ENCODE peak calls at places on chromosomes 7 and 10, in six cellular contexts. O is Peyer's patch, M is transverse colon, H is HCT116, N is upper lobe of left lung, Y is GM12878. A is an unnamed sample.

GRCh38 chr10:21145751-21146445 is 248.8 kb upstream of the NEBL start:
- DNase-seq in O (no peak), M (no peak), H (no peak), N (no peak), Y (no peak), A (no peak)

GRCh38 chr7:4830176-4830575 is 31.7 kb downstream of the PAPOLB start:
- DNase-seq in O (peak), M (peak), H (peak), N (peak), Y (peak), A (peak)

GRCh38 chr7:129831424-129832058 is 121.2 kb downstream of the UBE2H start:
- DNase-seq in O (no peak), M (no peak), H (peak), N (no peak), Y (no peak), A (peak)

GRCh38 chr7:87735360-87735759 is 107.2 kb downstream of the RUNDC3B start:
- DNase-seq in O (no peak), M (no peak), H (no peak), N (no peak), Y (no peak), A (no peak)

GRCh38 chr7:16098585-16099179 is 322.7 kb downstream of the CRPPA start:
- DNase-seq in O (no peak), M (no peak), H (peak), N (no peak), Y (no peak), A (no peak)

GRCh38 chr7:127876393-127876792 is 154.8 kb downstream of the LRRC4 start:
- DNase-seq in O (no peak), M (no peak), H (no peak), N (no peak), Y (no peak), A (no peak)

GRCh38 chr10:115129752-115130151 is 36.6 kb downstream of the ATRNL1 start:
- DNase-seq in O (no peak), M (no peak), H (peak), N (no peak), Y (no peak), A (no peak)

GRCh38 chr10:7634142-7634894 is 32.4 kb downstream of the ITIH5 start:
- DNase-seq in O (no peak), M (no peak), H (no peak), N (no peak), Y (no peak), A (peak)

GRCh38 chr10:102616071-102616770 is 28.1 kb upstream of the TRIM8 start:
- DNase-seq in O (peak), M (peak), H (no peak), N (no peak), Y (no peak), A (peak)

GRCh38 chr10:628386-629045 is 61.0 kb downstream of the DIP2C start:
- DNase-seq in O (no peak), M (no peak), H (no peak), N (no peak), Y (no peak), A (no peak)

GRCh38 chr7:151008511-151009323 is 15.6 kb downstream of the ATG9B start:
- DNase-seq in O (peak), M (peak), H (peak), N (peak), Y (peak), A (peak)

GRCh38 chr10:129673292-129673691 is 206.3 kb downstream of the MGMT start:
- DNase-seq in O (no peak), M (no peak), H (no peak), N (no peak), Y (no peak), A (no peak)

GRCh38 chr7:45660201-45660900 is 86.2 kb downstream of the ADCY1 start:
- DNase-seq in O (peak), M (no peak), H (no peak), N (no peak), Y (no peak), A (no peak)

DNA sequence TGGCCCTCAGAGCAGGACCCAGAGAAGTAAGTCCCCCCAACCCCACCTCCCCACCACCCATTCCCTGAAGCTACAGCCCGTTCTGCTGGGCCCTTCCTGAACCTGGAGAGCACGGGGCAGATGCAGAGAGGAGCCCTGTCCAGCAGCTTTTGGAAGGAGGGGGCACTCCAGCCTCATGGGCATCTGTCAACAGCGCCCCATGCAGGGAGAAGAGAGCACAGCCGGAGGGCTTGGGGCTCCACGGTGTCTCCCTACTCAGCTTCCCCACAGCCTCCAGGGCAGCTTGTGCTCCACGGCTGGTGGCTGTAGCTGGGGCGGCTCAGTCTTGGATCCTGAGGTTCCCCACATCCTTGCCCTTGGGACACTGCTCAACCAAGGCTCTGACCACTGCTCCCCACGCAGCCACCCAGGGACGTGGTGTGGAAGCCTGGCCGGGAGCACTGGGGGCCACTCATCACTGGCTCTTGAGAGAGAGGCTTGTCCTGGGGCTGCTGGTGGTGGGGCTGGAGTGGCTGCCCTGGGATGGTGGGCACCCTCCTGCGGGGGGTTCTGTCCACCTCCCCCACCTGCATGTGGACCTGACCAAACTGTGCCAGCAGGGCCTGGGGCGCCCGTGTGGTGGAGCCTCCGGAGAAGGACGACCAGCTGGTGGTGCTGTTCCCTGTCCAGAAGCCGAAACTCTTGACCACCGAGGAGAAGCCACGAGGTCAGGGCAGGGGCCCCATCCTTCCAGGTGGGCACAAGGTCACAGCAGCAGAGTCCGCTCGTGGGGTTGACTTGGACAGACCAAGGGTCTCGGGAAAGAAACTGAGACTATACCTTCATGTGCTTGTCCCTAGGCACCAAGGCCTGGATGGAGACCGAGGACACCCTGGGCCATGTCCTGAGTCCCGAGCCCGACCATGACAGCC is 4.5 kb downstream of the PRAP1 start:
- DNase-seq in O (no peak), M (no peak), H (no peak), N (no peak), Y (no peak), A (no peak)
- TF ChIP-seq CTCF in O (no peak), M (no peak), H (no peak), N (no peak), Y (peak), A (no peak)

GRCh38 chr7:7408001-7408770 is 127.5 kb downstream of the COL28A1 start:
- DNase-seq in O (peak), M (peak), H (no peak), N (peak), Y (no peak), A (peak)
- H3K4me3 ChIP-seq in O (peak), M (no peak), H (no peak), N (no peak), Y (no peak), A (no peak)

GRCh38 chr7:74512762-74513161 is 59.1 kb downstream of the GTF2IRD1 start:
- DNase-seq in O (no peak), M (no peak), H (no peak), N (no peak), Y (no peak), A (no peak)

GRCh38 chr7:74511360-74511759 is 57.7 kb downstream of the GTF2IRD1 start:
- DNase-seq in O (no peak), M (no peak), H (no peak), N (no peak), Y (no peak), A (no peak)

GRCh38 chr7:74515276-74515675 is 61.6 kb downstream of the GTF2IRD1 start:
- DNase-seq in O (no peak), M (no peak), H (no peak), N (no peak), Y (no peak), A (no peak)

GRCh38 chr7:74516214-74516613 is 62.5 kb downstream of the GTF2IRD1 start:
- DNase-seq in O (no peak), M (no peak), H (no peak), N (no peak), Y (no peak), A (no peak)

DNA sequence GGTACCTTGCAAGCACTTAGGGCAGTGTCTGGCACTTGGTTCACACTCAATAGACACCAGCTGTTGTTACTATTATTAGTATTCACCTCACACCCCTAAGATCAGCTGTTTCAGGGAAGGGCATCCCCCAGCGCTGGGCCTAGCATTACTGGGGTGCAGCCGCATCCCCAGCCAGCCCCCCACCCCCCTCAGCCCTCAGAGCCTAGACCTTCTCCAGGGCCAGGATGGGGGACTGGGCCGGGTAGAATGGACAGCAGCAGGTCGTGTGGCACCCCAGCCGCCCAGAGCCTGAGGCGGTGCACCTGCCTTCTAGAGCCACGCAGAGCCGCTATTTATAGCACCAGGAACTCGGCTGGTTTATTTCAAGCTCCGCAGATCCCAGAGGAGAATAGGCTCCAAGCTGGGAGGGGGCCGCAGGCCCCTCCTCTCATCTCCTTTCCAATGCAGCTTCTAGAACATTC is 60.5 kb downstream of the GTF2IRD1 start:
- DNase-seq in O (no peak), M (no peak), H (no peak), N (no peak), Y (no peak), A (no peak)
- TF ChIP-seq POLR2A in O (no peak), M (no peak), H (no peak), N (no peak), Y (no peak), A (no peak)

DNA sequence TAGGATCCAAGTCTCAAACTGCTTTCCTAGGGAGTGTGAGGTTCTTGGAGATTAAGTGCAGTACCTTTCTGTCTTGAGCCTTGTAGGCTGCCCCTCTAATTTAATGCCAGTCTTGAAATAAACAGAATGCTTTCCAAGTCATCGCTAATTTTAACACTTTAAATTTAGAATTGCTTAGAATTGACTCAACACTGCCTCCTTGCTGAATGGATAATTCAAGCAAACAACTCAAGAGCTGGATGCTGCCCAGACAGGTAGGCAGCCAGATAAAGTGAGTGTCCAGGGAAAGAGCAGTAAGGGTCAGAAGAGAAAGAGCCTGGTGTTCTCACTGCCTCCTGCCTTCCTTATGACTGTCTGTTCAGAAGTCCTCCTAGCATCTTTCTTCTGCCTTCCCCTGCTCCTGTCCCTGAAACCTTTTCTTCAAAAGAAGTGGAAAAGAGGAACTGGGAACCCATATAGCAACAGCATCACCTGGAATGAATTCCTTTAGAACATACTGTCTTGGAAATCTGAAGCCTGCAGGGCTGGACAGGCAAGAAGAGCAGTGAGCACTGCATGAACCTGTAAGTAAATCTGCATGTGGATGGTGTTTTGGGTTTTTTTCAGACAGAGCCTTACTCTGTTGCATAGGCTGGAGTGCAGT is 3.1 kb upstream of the GOT1 start:
- DNase-seq in O (no peak), M (no peak), H (peak), N (no peak), Y (no peak), A (no peak)
- TF ChIP-seq CTCF in O (no peak), M (no peak), H (peak), N (no peak), Y (peak), A (peak)

DNA sequence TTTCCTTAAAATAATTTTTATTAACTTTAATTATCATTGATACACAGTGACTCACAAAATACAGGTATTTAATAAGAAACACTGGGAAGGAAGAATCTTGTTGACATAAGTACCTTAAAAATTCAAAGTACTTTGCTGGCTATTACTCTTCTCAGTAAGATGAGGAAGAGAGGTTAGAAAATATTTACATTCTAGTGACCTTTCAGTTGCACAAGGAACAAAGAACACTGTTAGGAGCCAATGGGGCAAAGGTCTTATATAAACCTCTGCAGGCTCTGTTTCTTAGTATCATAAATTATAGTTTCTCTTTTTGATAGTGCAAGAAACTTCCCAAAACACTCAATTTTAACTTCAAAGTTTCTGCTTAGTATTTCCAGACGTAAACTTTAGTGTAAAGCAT is 4.8 kb upstream of the TAX1BP1 start:
- DNase-seq in O (no peak), M (no peak), H (no peak), N (no peak), Y (no peak), A (no peak)
- H3K4me3 ChIP-seq in O (no peak), M (no peak), H (no peak), N (no peak), Y (no peak), A (no peak)

DNA sequence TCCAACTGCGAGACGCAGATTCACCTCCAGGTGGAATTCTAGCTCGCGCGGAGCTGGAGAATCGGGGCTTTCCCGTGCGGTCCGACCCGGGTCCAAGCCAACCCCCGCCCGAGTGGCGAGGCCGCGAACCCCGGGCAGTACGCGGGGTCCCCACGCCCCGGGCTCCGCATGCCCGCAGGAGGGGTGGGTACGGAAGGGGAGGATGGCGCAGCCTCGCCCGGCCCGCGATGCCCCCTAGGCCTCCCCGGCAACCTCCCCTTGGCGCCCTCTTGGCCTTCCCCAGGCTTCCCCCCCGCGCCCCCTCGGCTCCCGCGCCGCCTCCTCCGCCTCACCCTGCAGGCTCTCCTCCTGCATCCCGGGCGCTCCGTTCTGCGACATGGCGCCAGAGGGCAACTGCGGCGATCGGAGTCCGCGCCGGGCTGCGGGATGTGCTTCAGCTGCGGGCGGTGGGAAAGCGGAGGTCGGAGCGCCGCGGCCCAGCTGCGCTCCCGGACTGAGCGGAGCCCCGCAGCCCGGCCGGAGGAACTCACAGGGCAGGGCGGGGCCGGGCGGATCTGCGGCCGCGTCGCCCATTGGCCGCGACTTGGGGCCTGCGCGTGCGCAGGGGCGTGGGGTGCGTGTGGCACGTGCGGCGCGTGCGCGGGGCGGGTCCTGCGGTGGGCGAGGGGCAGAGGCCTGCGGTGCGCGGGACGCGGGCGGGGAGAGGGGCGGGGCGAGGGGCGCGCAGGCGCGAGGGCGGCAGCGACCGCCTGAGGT is at the start of gene BNIP3:
- DNase-seq in O (peak), M (peak), H (peak), N (peak), Y (peak), A (peak)
- TF ChIP-seq POLR2A in O (peak), M (peak), H (peak), N (peak), Y (peak), A (peak)

GRCh38 chr10:62924344-62924748 is 108.2 kb upstream of the EGR2 start:
- DNase-seq in O (no peak), M (peak), H (peak), N (peak), Y (no peak), A (peak)
- TF ChIP-seq CTCF in O (no peak), M (no peak), H (no peak), N (no peak), Y (no peak), A (no peak)

GRCh38 chr7:17300012-17300411 is 1.6 kb downstream of the AHR start:
- DNase-seq in O (no peak), M (no peak), H (no peak), N (no peak), Y (no peak), A (no peak)

GRCh38 chr7:17301491-17302101 is 3.1 kb downstream of the AHR start:
- DNase-seq in O (peak), M (peak), H (no peak), N (no peak), Y (no peak), A (peak)

GRCh38 chr7:17304926-17305325 is 6.5 kb downstream of the AHR start:
- DNase-seq in O (no peak), M (no peak), H (peak), N (no peak), Y (no peak), A (no peak)

GRCh38 chr7:17305387-17306171 is 7.1 kb downstream of the AHR start:
- DNase-seq in O (no peak), M (no peak), H (no peak), N (no peak), Y (no peak), A (no peak)

DNA sequence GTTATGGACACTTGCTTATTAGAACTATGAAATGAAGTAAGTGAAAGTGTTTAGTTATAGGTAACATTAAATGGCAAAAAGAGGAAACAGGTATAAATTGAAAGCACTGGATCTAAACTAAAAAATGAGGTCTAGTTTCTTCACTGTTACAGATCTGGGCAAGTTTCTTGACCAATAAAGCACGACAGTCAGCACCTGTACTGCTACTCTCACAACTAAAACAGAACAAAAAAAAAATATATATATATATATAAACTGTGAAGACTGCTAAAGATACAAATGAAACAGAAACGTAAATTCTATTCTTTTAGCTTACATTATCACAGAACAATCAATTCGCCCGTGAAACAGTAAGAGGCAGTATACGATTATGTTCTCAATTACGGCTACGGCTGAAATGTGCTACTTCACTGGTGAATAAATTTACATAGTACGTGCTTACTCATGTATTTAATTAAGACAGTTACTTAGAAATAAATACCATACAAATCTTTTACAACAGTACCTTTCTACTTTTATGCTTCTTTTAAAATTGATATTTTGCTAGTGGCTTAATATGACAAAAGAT is 4.2 kb downstream of the AHR start:
- DNase-seq in O (no peak), M (no peak), H (no peak), N (no peak), Y (peak), A (no peak)
- H3K4me3 ChIP-seq in O (no peak), M (no peak), H (no peak), N (no peak), Y (no peak), A (no peak)

DNA sequence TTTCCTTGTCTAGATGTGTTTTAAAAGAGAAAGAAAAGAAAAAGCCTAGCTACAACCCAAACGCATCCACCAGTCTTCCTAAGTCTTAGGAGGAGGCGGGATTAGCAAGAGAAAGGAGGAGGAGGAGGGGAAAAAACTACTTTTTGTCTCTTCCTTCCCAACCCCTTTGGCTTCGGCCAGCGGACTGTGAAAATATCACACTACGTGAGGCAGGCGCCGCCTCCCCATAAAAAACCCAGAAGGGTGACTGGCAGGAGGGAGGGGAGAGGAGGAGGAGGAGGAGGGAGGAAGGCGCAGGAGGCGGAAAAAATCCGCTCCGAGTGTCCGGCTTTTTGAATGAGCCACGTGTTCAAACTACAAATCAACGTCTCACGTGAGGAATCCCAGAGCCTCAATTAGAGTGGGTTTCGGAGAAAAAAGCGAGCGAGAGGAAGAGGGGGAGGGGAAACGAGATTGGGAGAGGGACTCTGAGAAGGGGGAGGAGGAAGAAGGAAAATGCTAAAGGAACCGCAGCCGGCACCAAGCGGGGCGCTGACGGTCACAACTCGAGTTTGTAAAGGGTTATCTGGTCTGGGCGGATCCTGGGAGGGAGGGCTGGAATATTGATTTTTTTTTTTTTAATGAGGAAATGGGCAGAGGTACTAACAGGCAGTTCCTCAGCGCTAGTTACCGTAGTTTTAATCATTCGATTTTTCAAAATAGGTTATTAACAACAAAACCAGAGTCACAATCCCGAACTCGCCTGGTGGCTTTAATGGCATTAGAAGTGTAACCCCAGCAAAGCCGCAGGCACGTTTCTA is at the start of gene IGF2BP3:
- DNase-seq in O (no peak), M (peak), H (peak), N (no peak), Y (peak), A (no peak)
- TF ChIP-seq POLR2A in O (no peak), M (no peak), H (no peak), N (no peak), Y (peak), A (no peak)

A was measured in thyroid gland.